ENCODE peak calls at places on chromosomes 12 and 14, in nine cellular contexts. I, X, E, L, G, F, Y, R and W are unnamed samples.
A peak's percentile ranks its signal among the peaks of the same experiment; 100 is the strongest.

GRCh38 chr12:3202734-3203446 is 125.7 kb downstream of the TSPAN9 start:
- DNase-seq in I (peak; percentile 38), X (peak; percentile 39), E (peak; percentile 21), L (peak; percentile 81), G (peak; percentile 51), F (peak; percentile 85), Y (no peak), R (peak; percentile 61), W (peak; percentile 83)

GRCh38 chr14:59905193-59905592 is 14.8 kb upstream of the LRRC9 start:
- DNase-seq in I (no peak), X (no peak), E (no peak), L (no peak), G (peak; percentile 52), F (no peak), Y (no peak), R (no peak), W (no peak)

GRCh38 chr14:78141590-78141989 is 28.6 kb upstream of the NRXN3 start:
- DNase-seq in I (no peak), X (no peak), E (no peak), L (no peak), G (no peak), F (no peak), Y (no peak), R (peak; percentile 54), W (no peak)

GRCh38 chr12:128698573-128698972 is 125.2 kb downstream of the SLC15A4 start:
- DNase-seq in I (no peak), X (no peak), E (no peak), L (no peak), G (no peak), F (no peak), Y (no peak), R (no peak), W (no peak)

GRCh38 chr14:76918751-76919421 is 92.7 kb downstream of the LRRC74A start:
- DNase-seq in I (no peak), X (peak; percentile 89), E (no peak), L (no peak), G (peak; percentile 96), F (peak; percentile 75), Y (peak; percentile 94), R (peak; percentile 91), W (no peak)

GRCh38 chr14:55556929-55557623 is 22.9 kb upstream of the KTN1 start:
- DNase-seq in I (no peak), X (peak; percentile 67), E (no peak), L (no peak), G (peak; percentile 74), F (no peak), Y (peak; percentile 86), R (peak; percentile 49), W (no peak)

GRCh38 chr12:14186193-14186502 is 179.3 kb upstream of the ATF7IP start:
- DNase-seq in I (no peak), X (no peak), E (no peak), L (no peak), G (no peak), F (no peak), Y (no peak), R (no peak), W (no peak)

GRCh38 chr12:41228066-41228820 is 40.1 kb downstream of the PDZRN4 start:
- DNase-seq in I (no peak), X (no peak), E (no peak), L (no peak), G (no peak), F (no peak), Y (no peak), R (no peak), W (no peak)

GRCh38 chr14:59870277-59871165 is at the start of gene RTN1:
- DNase-seq in I (no peak), X (peak; percentile 25), E (no peak), L (peak; percentile 30), G (peak; percentile 41), F (peak; percentile 85), Y (peak; percentile 80), R (peak; percentile 90), W (peak; percentile 27)

GRCh38 chr14:36661506-36662257 is at the start of gene PAX9:
- DNase-seq in I (no peak), X (peak; percentile 86), E (no peak), L (peak; percentile 78), G (peak; percentile 74), F (peak; percentile 98), Y (peak; percentile 82), R (peak; percentile 96), W (no peak)

GRCh38 chr14:74425525-74426201 is 347 bp downstream of the SYNDIG1L start:
- DNase-seq in I (peak; percentile 46), X (peak; percentile 28), E (peak; percentile 29), L (peak; percentile 81), G (no peak), F (peak; percentile 80), Y (no peak), R (no peak), W (peak; percentile 60)

GRCh38 chr14:32933943-32934890 is 4.5 kb upstream of the NPAS3 start:
- DNase-seq in I (no peak), X (no peak), E (no peak), L (no peak), G (peak; percentile 35), F (peak; percentile 53), Y (no peak), R (peak; percentile 47), W (no peak)

GRCh38 chr14:103099081-103099732 is 4.7 kb downstream of the EXOC3L4 start:
- DNase-seq in I (no peak), X (no peak), E (no peak), L (no peak), G (no peak), F (no peak), Y (no peak), R (no peak), W (no peak)

GRCh38 chr12:95918194-95918993 is 24.0 kb downstream of the CCDC38 start:
- DNase-seq in I (peak; percentile 46), X (peak; percentile 15), E (peak; percentile 4), L (peak; percentile 52), G (peak; percentile 73), F (peak; percentile 86), Y (no peak), R (peak; percentile 58), W (peak; percentile 36)

GRCh38 chr14:23379331-23380196 is 2.7 kb downstream of the CMTM5 start:
- DNase-seq in I (peak; percentile 59), X (peak; percentile 75), E (peak; percentile 59), L (peak; percentile 77), G (peak; percentile 54), F (peak; percentile 75), Y (peak; percentile 82), R (peak; percentile 89), W (peak; percentile 83)